ENCODE peak calls at places on chromosomes 1 and 21, in five cellular contexts. C, O, U, Z and X are unnamed samples.
A peak's percentile ranks its signal among the peaks of the same experiment; 100 is the strongest.

GRCh38 chr1:180542530-180543171 is 16.1 kb upstream of the OVAAL start:
- DNase-seq in O (no peak), C (no peak), Z (peak; percentile 52), U (no peak), X (no peak)

GRCh38 chr1:230905733-230906132 is 37.4 kb upstream of the C1orf198 start:
- DNase-seq in U (no peak), C (no peak), O (no peak), Z (peak; percentile 45), X (no peak)

GRCh38 chr1:89708727-89709375 is 75.9 kb downstream of the LRRC8C start:
- DNase-seq in U (no peak), C (no peak), O (no peak), Z (no peak), X (no peak)

GRCh38 chr1:43104027-43104763 is 67.9 kb downstream of the EBNA1BP2 start:
- DNase-seq in O (no peak), U (no peak), C (no peak), Z (no peak), X (no peak)

GRCh38 chr1:148318123-148318899 is 164.8 kb downstream of the PPIAL4G start:
- DNase-seq in C (no peak), U (peak; percentile 40), Z (no peak), O (peak; percentile 84), X (no peak)

GRCh38 chr1:241762713-241763339 is 85.2 kb upstream of the EXO1 start:
- DNase-seq in C (no peak), U (no peak), O (no peak), Z (no peak), X (no peak)

GRCh38 chr1:29230204-29230552 is 556 bp downstream of the MECR start:
- DNase-seq in O (no peak), Z (no peak), U (no peak), C (no peak), X (no peak)

GRCh38 chr1:153485880-153486279 is 25.4 kb upstream of the S100A7 start:
- DNase-seq in O (no peak), C (no peak), Z (no peak), U (no peak), X (peak; percentile 56)

GRCh38 chr1:19811206-19811851 is 3.8 kb downstream of the RNF186 start:
- DNase-seq in O (peak; percentile 58), C (no peak), Z (peak; percentile 55), U (peak; percentile 24), X (no peak)

GRCh38 chr1:87007323-87007722 is 92.9 kb downstream of the HS2ST1 start:
- DNase-seq in U (no peak), C (no peak), Z (no peak), O (no peak), X (no peak)

GRCh38 chr1:207860531-207860930 is 50.4 kb downstream of the CD34 start:
- DNase-seq in C (no peak), U (no peak), O (no peak), Z (no peak), X (no peak)

GRCh38 chr1:116020668-116021272 is 44.5 kb downstream of the SLC22A15 start:
- DNase-seq in Z (peak; percentile 60), U (peak; percentile 18), C (peak; percentile 40), O (peak; percentile 59), X (peak; percentile 14)

GRCh38 chr21:44749759-44750674 is 38.6 kb upstream of the TSPEAR start:
- DNase-seq in O (no peak), U (no peak), Z (no peak), C (no peak), X (no peak)

GRCh38 chr1:191671236-191671635 is 487.0 kb upstream of the RGS18 start:
- DNase-seq in O (no peak), U (no peak), C (peak; percentile 35), Z (no peak), X (peak; percentile 16)

GRCh38 chr1:99264201-99265021 is at the start of gene PLPPR4:
- DNase-seq in O (no peak), Z (peak; percentile 61), U (no peak), C (no peak), X (no peak)

GRCh38 chr1:54813479-54814147 is 12.5 kb upstream of the TTC22 start:
- DNase-seq in U (no peak), O (no peak), Z (no peak), C (no peak), X (no peak)

GRCh38 chr1:24695202-24695974 is 49.9 kb upstream of the CLIC4 start:
- DNase-seq in U (no peak), C (no peak), O (no peak), Z (no peak), X (no peak)

GRCh38 chr1:118788372-118788955 is 199.7 kb downstream of the TBX15 start:
- DNase-seq in C (peak; percentile 9), U (no peak), Z (peak; percentile 50), O (no peak), X (no peak)

GRCh38 chr1:55064861-55065263 is 25.5 kb downstream of the PCSK9 start:
- DNase-seq in Z (peak; percentile 52), U (no peak), O (no peak), C (no peak), X (no peak)

GRCh38 chr1:100883963-100884362 is 10.7 kb downstream of the EXTL2 start:
- DNase-seq in U (no peak), C (no peak), Z (peak; percentile 39), O (no peak), X (no peak)

GRCh38 chr1:44730741-44731512 is at the start of gene RNU5D-1:
- DNase-seq in U (peak; percentile 90), Z (peak; percentile 93), O (peak; percentile 96), C (peak; percentile 95), X (peak; percentile 93)

GRCh38 chr1:180269848-180270766 is 40.0 kb downstream of the LHX4 start:
- DNase-seq in Z (no peak), C (no peak), U (no peak), O (no peak), X (no peak)

GRCh38 chr1:247089616-247090375 is 11.2 kb upstream of the ZNF670 start:
- DNase-seq in Z (no peak), U (no peak), O (no peak), C (no peak), X (no peak)

GRCh38 chr1:177969825-177970371 is at the start of gene SEC16B:
- DNase-seq in C (no peak), Z (no peak), U (no peak), O (no peak), X (no peak)

GRCh38 chr1:101996830-101997485 is at the start of gene OLFM3:
- DNase-seq in Z (peak; percentile 2), U (no peak), O (no peak), C (no peak), X (peak; percentile 17)

GRCh38 chr21:25963186-25963585 is 207.4 kb downstream of the APP start:
- DNase-seq in U (no peak), Z (no peak), C (peak; percentile 11), O (no peak), X (peak; percentile 69)

GRCh38 chr1:76799700-76800099 is 67.6 kb upstream of the ST6GALNAC5 start:
- DNase-seq in C (no peak), U (no peak), O (no peak), Z (no peak), X (no peak)

GRCh38 chr1:165773324-165773965 is 4.8 kb upstream of the TMCO1 start:
- DNase-seq in Z (peak; percentile 58), O (no peak), U (no peak), C (peak; percentile 71), X (peak; percentile 39)

GRCh38 chr1:169137357-169137756 is 30.9 kb downstream of the ATP1B1 start:
- DNase-seq in Z (no peak), C (no peak), U (no peak), O (no peak), X (no peak)

GRCh38 chr1:183331095-183331742 is 87.0 kb downstream of the NMNAT2 start:
- DNase-seq in U (no peak), O (no peak), Z (no peak), C (no peak), X (no peak)

GRCh38 chr1:164721037-164721496 is 162.1 kb downstream of the PBX1 start:
- DNase-seq in O (no peak), C (no peak), U (no peak), Z (no peak), X (no peak)

GRCh38 chr1:110308247-110308646 is 30.9 kb upstream of the RBM15 start:
- DNase-seq in Z (peak; percentile 66), O (no peak), U (no peak), C (no peak), X (no peak)

GRCh38 chr1:115555446-115555845 is 86.3 kb upstream of the VANGL1 start:
- DNase-seq in U (no peak), Z (peak; percentile 75), C (no peak), O (no peak), X (no peak)

GRCh38 chr1:8158995-8159394 is 132.9 kb upstream of the ERRFI1 start:
- DNase-seq in O (no peak), C (no peak), U (no peak), Z (no peak), X (no peak)

GRCh38 chr1:68230901-68231626 is 1.3 kb downstream of the WLS start:
- DNase-seq in O (no peak), C (no peak), U (no peak), Z (no peak), X (no peak)